ENCODE peak calls at places on chromosomes 4 and X, in six cellular contexts. Z, Q, G, V, Y and N are unnamed samples.

GRCh38 chr4:102321260-102321991 is 23.9 kb downstream of the SLC39A8 start:
- DNase-seq in V (no peak), G (no peak), Q (no peak), Z (no peak), Y (no peak), N (no peak)

GRCh38 chr4:154731756-154732155 is 12.0 kb upstream of the LRAT start:
- DNase-seq in V (no peak), Z (no peak), Q (no peak), Y (no peak), G (no peak), N (no peak)

GRCh38 chr4:82528074-82528473 is 33.7 kb downstream of the TMEM150C start:
- DNase-seq in V (no peak), Z (no peak), Q (no peak), G (no peak), Y (no peak), N (no peak)

GRCh38 chr4:78691971-78692814 is 84.0 kb upstream of the BMP2K start:
- DNase-seq in Z (no peak), Q (no peak), Y (no peak), V (no peak), G (no peak), N (no peak)

GRCh38 chr4:3451956-3452355 is 10.2 kb downstream of the HGFAC start:
- DNase-seq in V (no peak), Q (no peak), Z (peak), Y (no peak), G (no peak), N (peak)

GRCh38 chr4:10696253-10696652 is 11.7 kb upstream of the CLNK start:
- DNase-seq in V (no peak), Z (no peak), G (no peak), Q (no peak), Y (no peak), N (no peak)

GRCh38 chr4:135243960-135244561 is 1042.5 kb upstream of the PABPC4L start:
- DNase-seq in Y (no peak), G (no peak), V (no peak), Z (peak), Q (no peak), N (peak)

GRCh38 chr4:63620271-63620670 is 789.0 kb downstream of the TECRL start:
- DNase-seq in Z (no peak), G (no peak), V (no peak), Q (no peak), Y (no peak), N (no peak)

GRCh38 chr4:94746746-94747145 is 11.0 kb upstream of the BMPR1B start:
- DNase-seq in Z (no peak), Q (no peak), V (no peak), G (no peak), Y (no peak), N (no peak)

GRCh38 chr4:141131738-141132688 is 1.3 kb downstream of the RNF150 start:
- DNase-seq in Z (no peak), Y (peak), Q (peak), V (peak), G (peak), N (no peak)

GRCh38 chr4:146398404-146398803 is 123.3 kb downstream of the SLC10A7 start:
- DNase-seq in Q (no peak), Z (no peak), Y (no peak), V (no peak), G (no peak), N (peak)

GRCh38 chrX:153668423-153669173 is 5.0 kb downstream of the PNCK start:
- DNase-seq in Y (no peak), V (no peak), Q (no peak), G (no peak), Z (no peak), N (no peak)

GRCh38 chrX:27336466-27337091 is 126.6 kb downstream of the PPP4R3C start:
- DNase-seq in Y (peak), Q (no peak), G (no peak), Z (no peak), V (peak), N (no peak)

GRCh38 chrX:107654778-107655761 is 26.8 kb downstream of the PRPS1 start:
- DNase-seq in Q (no peak), Y (peak), G (peak), V (peak), Z (no peak), N (peak)

GRCh38 chrX:65696613-65697012 is 29.2 kb downstream of the MSN start:
- DNase-seq in V (no peak), G (no peak), Y (no peak), Q (no peak), Z (no peak), N (no peak)

GRCh38 chr4:4519296-4519898 is 22.5 kb downstream of the STX18 start:
- DNase-seq in Z (no peak), G (no peak), V (no peak), Q (no peak), Y (no peak), N (no peak)
- TF ChIP-seq CTCF in Z (peak), G (peak), V (peak), Q (no peak), Y (peak), N (peak)

DNA sequence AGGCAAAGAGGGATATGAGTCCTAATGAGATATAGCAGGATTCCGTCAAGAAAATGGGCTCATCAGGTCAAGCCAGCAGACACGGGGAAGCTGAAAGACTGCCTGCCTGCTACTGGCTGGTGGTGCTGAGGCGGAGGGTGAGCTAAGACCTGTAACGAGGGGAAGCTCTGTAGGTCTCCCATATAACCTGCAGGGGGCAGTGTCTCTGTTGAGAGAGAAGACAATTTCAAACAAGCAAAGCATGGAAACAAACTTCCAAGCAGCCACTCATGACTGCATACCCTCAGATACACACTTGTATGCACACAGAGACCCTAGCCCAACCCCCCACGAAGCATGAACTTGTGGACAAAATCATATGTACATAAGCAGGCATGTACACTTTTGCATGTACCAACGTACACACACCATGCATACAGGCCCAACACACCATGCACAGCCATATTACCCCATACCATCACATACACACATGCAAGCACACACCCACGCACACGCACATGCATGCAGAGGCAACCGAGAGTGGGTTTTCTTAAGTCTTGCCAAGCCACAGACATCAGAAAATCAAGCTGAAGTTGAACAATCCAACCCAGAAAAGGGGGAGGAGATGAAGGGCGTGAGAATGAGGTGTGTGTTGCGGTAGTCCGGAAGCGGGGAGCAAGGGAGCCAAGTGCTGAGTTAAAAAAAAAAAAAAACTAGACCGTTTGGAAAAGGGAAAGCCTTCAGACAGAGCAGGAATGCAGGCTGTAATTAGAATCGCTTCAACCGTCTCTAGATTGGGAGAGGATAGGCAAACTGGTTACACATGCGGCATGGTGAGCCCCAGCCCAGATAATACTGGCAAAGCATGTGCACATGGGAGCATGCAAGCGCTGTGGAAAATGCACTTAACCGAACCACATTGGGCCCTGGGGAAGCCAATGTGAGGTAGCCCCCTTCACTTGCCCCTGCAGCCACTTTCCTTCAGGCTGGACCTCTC is 71.0 kb downstream of the PJA1 start:
- DNase-seq in Z (peak), Y (peak), V (peak), G (no peak), Q (no peak), N (peak)
- TF ChIP-seq CTCF in Z (peak), Y (peak), V (peak), G (peak), Q (peak), N (peak)

GRCh38 chr4:35723973-35724372 is 520.3 kb downstream of the ARAP2 start:
- DNase-seq in Q (no peak), Y (no peak), Z (no peak), G (no peak), V (no peak), N (no peak)

GRCh38 chr4:35730414-35730813 is 513.9 kb downstream of the ARAP2 start:
- DNase-seq in Z (no peak), Q (no peak), G (no peak), V (no peak), Y (no peak), N (no peak)

DNA sequence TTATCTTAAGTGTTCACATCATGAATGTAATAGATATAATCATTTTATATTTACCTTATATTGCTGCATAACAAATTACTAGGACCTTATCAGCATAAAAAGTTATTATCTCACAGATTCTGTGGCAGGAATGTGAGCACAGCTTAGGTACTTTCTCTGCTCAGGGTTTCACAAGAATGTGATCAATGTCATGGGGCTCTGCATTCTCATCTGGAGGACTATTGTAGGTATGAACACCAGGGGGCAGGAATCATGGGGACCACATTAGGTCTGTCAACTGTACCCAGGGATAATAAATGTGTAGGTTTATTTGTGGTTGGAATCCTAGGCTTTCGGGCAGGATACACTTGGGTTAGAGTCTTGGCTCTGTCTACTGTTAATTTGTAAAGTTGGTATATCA is 519.2 kb downstream of the ARAP2 start:
- DNase-seq in G (no peak), V (peak), Q (no peak), Z (no peak), Y (no peak), N (no peak)
- TF ChIP-seq CTCF in G (no peak), V (peak), Q (no peak), Z (no peak), Y (no peak), N (no peak)

GRCh38 chrX:53239474-53239873 is 14.5 kb upstream of the KDM5C start:
- DNase-seq in Z (no peak), Y (no peak), Q (no peak), G (no peak), V (peak), N (no peak)
- TF ChIP-seq CTCF in Z (peak), Y (no peak), Q (no peak), G (no peak), V (no peak), N (no peak)

DNA sequence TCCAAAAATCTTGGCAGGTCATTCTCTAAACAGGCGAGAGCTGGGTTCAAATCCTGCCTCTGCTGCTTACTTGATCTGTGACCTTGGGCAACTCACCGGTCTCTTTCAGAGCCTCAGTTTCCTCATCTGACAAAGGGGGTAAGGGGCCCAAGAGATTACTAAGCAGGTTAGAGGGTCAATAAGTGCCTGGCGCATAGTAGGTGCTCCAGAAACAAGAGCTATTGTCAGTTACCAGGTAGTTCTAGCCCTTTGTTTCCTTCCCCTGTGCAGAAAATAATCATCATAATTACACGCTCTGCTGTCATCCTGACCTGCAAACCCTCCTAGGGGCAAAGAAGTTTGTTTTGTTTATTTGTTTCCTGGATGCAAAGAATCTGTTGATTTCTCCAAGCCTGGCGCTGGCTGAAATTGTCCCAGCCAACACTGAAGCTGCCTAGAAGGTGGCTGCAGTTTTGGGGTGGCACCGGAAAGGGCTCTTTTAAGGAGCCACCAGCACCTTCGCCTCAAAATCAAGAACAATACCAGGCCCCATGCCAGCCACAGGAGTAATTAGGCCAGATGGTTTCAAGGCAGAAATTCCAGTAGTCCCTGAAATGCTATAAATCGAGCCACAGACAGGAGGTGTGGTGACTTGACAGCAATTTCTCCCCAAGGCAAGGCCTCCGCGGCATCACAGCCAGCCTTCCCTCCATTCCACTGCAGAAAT is 10.2 kb upstream of the KIAA0232 start:
- DNase-seq in G (no peak), V (no peak), Y (peak), Q (no peak), Z (no peak), N (no peak)
- TF ChIP-seq CTCF in G (no peak), V (no peak), Y (no peak), Q (no peak), Z (no peak), N (no peak)

GRCh38 chrX:101263766-101264165 is 27.4 kb downstream of the TAF7L start:
- DNase-seq in Q (no peak), G (no peak), V (no peak), Z (no peak), Y (no peak), N (no peak)

GRCh38 chrX:101258260-101258581 is 32.9 kb downstream of the TAF7L start:
- DNase-seq in V (no peak), Q (no peak), Y (no peak), G (no peak), Z (no peak), N (no peak)

GRCh38 chrX:101257448-101258259 is 33.5 kb downstream of the TAF7L start:
- DNase-seq in G (no peak), V (no peak), Z (no peak), Y (no peak), Q (no peak), N (no peak)

GRCh38 chrX:101262590-101262989 is 28.5 kb downstream of the TAF7L start:
- DNase-seq in G (no peak), Y (no peak), V (no peak), Z (no peak), Q (no peak), N (no peak)

DNA sequence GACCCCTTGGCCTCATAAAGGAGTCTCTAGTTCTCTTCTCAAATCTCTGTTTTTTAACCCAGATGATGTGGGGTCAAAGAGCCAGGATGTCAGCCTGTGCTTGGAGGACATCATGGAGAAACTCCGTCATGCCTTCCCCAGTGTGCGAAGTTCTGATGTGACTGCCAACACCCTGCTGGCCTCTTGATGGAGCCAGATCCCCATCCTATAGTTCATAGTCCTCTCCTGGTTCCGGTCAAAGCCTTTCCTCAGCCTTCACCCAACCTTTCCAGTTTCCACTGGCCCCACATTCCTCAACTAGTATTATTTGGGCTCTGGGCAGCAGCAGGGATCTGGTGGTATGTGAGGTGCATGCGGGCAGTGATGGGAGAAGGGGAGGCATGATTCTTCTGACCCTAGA is 30.7 kb downstream of the TAF7L start:
- DNase-seq in G (no peak), Z (no peak), Q (no peak), Y (no peak), V (peak), N (no peak)
- TF ChIP-seq CTCF in G (no peak), Z (peak), Q (no peak), Y (no peak), V (no peak), N (no peak)

DNA sequence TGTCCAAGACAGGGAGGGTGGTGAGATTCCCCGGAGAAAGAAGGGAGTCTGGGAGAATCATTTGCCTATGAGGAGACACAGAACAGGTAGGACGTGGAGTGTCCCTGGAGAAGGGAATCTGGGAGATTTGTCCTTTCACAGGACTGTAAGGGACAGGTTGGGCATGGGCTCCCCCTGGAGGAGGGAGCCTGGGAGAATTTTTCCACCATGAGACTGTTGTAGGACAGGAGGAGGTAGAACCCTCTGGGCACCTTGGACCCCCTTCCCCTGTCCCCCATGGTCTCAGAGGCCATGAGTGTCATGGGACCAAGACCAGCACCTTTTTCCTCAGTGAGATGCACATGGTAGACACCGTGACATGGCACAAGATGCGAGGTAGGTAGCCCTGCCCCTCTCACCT is 2.8 kb downstream of the PORCN start:
- DNase-seq in G (no peak), Q (no peak), V (peak), Y (no peak), Z (no peak), N (no peak)
- TF ChIP-seq CTCF in G (no peak), Q (no peak), V (no peak), Y (peak), Z (peak), N (peak)

GRCh38 chrX:57267308-57267707 is 19.2 kb upstream of the FAAH2 start:
- DNase-seq in G (no peak), Q (no peak), V (no peak), Y (no peak), Z (no peak), N (no peak)

GRCh38 chrX:57266275-57266674 is 20.2 kb upstream of the FAAH2 start:
- DNase-seq in G (no peak), Q (no peak), Z (no peak), V (no peak), Y (no peak), N (no peak)

GRCh38 chrX:57270980-57271379 is 15.5 kb upstream of the FAAH2 start:
- DNase-seq in Q (no peak), Y (no peak), Z (no peak), V (no peak), G (no peak), N (no peak)

GRCh38 chrX:57266871-57267270 is 19.6 kb upstream of the FAAH2 start:
- DNase-seq in V (no peak), Z (no peak), Q (no peak), Y (no peak), G (no peak), N (no peak)

GRCh38 chrX:57265126-57265525 is 21.4 kb upstream of the FAAH2 start:
- DNase-seq in G (no peak), Z (no peak), Y (no peak), Q (no peak), V (no peak), N (no peak)
- TF ChIP-seq CTCF in G (no peak), Z (no peak), Y (no peak), Q (no peak), V (no peak), N (no peak)

GRCh38 chrX:103211012-103211715 is 3.7 kb upstream of the BEX4 start:
- DNase-seq in Y (peak), V (peak), Q (no peak), Z (peak), G (no peak), N (no peak)
- TF ChIP-seq CTCF in Y (peak), V (peak), Q (no peak), Z (peak), G (peak), N (peak)

GRCh38 chrX:154762529-154763296 is at the start of gene DKC1:
- DNase-seq in Z (peak), Y (peak), V (peak), Q (peak), G (peak), N (peak)
- TF ChIP-seq CTCF in Z (no peak), Y (no peak), V (no peak), Q (no peak), G (no peak), N (peak)